ENCODE peak calls at places on chromosomes 11 and 22, in five cellular contexts. Z is heart right ventricle, C is left ventricle myocardium inferior, W is kidney, D is OCI-LY7. S is an unnamed sample. For H3K9me3, the result is how much of the 10 kb centered on the place peaks cover.

GRCh38 chr11:134677338-134677948 is 265.4 kb upstream of the B3GAT1 start:
- DNase-seq in Z (no peak), C (no peak), W (no peak), D (no peak), S (no peak)

GRCh38 chr22:23110190-23110921 is 31.4 kb downstream of the RSPH14 start:
- DNase-seq in Z (no peak), C (no peak), W (no peak), D (peak), S (no peak)

GRCh38 chr11:90635886-90636285 is 413.0 kb upstream of the CHORDC1 start:
- DNase-seq in Z (no peak), C (no peak), W (no peak), D (no peak), S (no peak)

GRCh38 chr11:12573707-12574106 is 100.5 kb upstream of the TEAD1 start:
- DNase-seq in Z (no peak), C (no peak), W (no peak), D (no peak), S (no peak)

GRCh38 chr11:113096661-113097060 is 135.4 kb downstream of the NCAM1 start:
- DNase-seq in Z (no peak), C (no peak), W (no peak), D (no peak), S (no peak)

GRCh38 chr11:117034901-117035300 is 63.3 kb downstream of the SIK3 start:
- DNase-seq in Z (no peak), C (no peak), W (no peak), D (no peak), S (no peak)

GRCh38 chr22:38218661-38219331 is 17.0 kb downstream of the MAFF start:
- DNase-seq in Z (peak), C (peak), W (peak), D (no peak), S (no peak)

GRCh38 chr11:6667733-6668374 is 12.2 kb upstream of the DCHS1 start:
- DNase-seq in Z (peak), C (no peak), W (no peak), D (peak), S (peak)

GRCh38 chr11:61041755-61042518 is 60.4 kb upstream of the CD5 start:
- DNase-seq in Z (peak), C (peak), W (peak), D (peak), S (peak)

GRCh38 chr22:20290045-20290392 is 21.9 kb upstream of the RTN4R start:
- DNase-seq in Z (no peak), C (no peak), W (no peak), D (no peak), S (no peak)

GRCh38 chr11:128663824-128664223 is 30.0 kb upstream of the FLI1 start:
- DNase-seq in Z (no peak), C (no peak), W (no peak), D (no peak), S (no peak)

GRCh38 chr11:134071306-134071705 is 2.4 kb downstream of the JAM3 start:
- DNase-seq in Z (no peak), C (no peak), W (no peak), D (no peak), S (no peak)

GRCh38 chr11:36360318-36360717 is 64.2 kb downstream of the PRR5L start:
- DNase-seq in Z (no peak), C (no peak), W (no peak), D (peak), S (no peak)

GRCh38 chr11:123718075-123718868 is 23.2 kb downstream of the ZNF202 start:
- DNase-seq in Z (no peak), C (no peak), W (no peak), D (no peak), S (no peak)

GRCh38 chr11:68581439-68581838 is 102.9 kb upstream of the GAL start:
- DNase-seq in Z (peak), C (peak), W (no peak), D (no peak), S (no peak)

GRCh38 chr11:103714246-103714645 is 322.2 kb upstream of the DDI1 start:
- DNase-seq in Z (no peak), C (no peak), W (no peak), D (no peak), S (no peak)

GRCh38 chr11:80103149-80103859 is 662.5 kb upstream of the TENM4 start:
- DNase-seq in Z (no peak), C (no peak), W (no peak), D (no peak), S (no peak)

GRCh38 chr22:37259540-37260029 is 15.5 kb upstream of the RAC2 start:
- DNase-seq in Z (no peak), C (no peak), W (no peak), D (peak), S (no peak)

GRCh38 chr11:64752106-64752970 is 7.4 kb downstream of the PYGM start:
- DNase-seq in Z (no peak), C (no peak), W (peak), D (no peak), S (no peak)

GRCh38 chr11:88623536-88623935 is 286.0 kb upstream of the CTSC start:
- DNase-seq in Z (no peak), C (no peak), W (no peak), D (no peak), S (no peak)

GRCh38 chr11:118002010-118002540 is 15.9 kb downstream of the IL10RA start:
- DNase-seq in Z (no peak), C (no peak), W (no peak), D (no peak), S (no peak)

DNA sequence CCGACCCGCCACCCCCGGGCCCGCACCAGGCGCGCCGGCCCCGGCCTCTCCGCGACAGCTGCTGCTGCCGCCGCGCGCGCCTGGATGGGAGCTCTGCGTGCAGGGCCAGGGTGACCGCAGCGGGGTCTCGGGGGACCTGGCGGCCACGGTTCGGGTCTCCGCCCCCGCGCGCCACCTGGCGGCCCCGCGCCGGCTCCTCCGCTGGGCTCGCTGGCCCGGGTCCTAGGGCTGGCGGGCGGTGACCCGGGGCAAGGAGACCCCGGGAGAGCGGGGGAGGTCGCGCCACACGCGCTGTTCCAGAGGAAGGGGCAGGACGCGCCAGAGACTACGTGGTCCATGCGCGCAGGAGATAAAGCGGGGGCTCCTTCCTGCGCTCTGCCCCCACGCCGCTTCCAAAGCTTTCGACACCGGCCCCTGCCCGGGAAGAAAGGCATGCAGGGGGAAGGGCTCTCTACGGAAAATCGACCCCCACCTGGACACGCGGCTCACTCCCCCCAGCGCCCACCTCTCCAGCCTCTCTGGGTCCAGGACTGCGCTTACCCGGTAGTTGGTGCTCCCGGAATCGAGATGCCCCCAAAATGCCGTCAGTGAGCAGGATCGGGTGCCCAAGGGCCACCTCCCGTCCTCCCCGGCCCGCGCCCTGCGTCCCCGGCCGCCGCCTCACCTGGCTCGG is 480 bp downstream of the SHANK2 start:
- DNase-seq in Z (no peak), C (no peak), W (no peak), D (peak), S (no peak)
- TF ChIP-seq CTCF in Z (peak), C (peak), W (peak), D (peak), S (no peak)

GRCh38 chr22:48240935-48241230 is 1478.4 kb downstream of the TBC1D22A start:
- DNase-seq in Z (no peak), C (no peak), W (no peak), D (no peak), S (no peak)
- H3K9me3 ChIP-seq in Z (under half), C (under half), W (under half), D (under half), S (under half)

DNA sequence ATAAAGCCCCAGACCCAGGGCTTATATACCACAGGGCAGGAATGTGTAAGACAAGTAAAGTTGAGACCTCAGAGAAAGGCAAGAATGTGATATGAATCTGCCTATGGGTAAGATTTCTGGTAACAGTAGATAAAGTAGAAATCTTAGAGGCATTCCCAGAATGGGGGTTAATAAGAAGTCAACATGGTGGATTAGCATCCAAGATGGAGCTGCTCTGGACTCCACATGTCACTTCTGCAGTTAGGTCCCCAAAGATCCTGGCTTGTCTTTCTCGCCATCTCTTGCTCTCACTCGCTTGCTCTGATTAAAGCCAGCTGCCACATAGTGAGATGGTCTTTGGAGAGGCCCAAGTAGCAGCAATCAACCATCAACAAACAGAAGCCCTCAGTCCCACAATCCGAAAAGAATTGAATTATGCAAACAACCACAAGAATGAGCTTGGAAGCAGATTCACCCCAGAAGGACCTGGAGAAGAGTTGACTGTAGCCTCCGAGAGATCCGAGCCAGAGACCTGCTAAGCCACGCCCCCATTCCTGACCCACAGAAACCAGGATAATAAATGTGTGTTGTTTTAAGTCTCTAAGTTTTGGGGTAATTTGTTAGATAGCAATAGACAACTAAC is 5.4 kb upstream of the C11orf86 start:
- DNase-seq in Z (no peak), C (no peak), W (no peak), D (no peak), S (no peak)
- H3K27ac ChIP-seq in Z (no peak), C (no peak), W (no peak), D (no peak), S (no peak)

DNA sequence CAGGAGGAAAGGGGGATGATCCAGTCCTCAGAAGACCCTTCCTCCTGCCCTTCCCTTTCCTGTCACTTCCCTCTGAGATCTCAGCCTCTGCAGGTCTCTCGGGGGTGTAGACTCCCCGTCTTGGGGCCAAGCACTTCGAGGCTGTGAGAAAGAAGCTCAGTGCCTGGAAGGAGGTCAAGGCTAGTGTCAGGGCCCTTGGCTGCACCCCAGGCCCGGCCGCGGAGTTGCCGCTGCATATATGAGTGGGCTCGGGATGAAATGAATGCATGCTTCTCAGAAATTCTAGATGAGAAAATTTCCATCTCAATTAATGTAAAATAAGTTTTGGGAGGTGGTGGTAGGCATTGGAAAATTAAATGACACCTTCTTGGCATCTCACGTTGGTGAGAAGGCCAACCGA is 1313.7 kb downstream of the BRD1 start:
- DNase-seq in Z (no peak), C (no peak), W (no peak), D (no peak), S (no peak)
- TF ChIP-seq CTCF in Z (no peak), C (no peak), W (no peak), D (no peak), S (no peak)

DNA sequence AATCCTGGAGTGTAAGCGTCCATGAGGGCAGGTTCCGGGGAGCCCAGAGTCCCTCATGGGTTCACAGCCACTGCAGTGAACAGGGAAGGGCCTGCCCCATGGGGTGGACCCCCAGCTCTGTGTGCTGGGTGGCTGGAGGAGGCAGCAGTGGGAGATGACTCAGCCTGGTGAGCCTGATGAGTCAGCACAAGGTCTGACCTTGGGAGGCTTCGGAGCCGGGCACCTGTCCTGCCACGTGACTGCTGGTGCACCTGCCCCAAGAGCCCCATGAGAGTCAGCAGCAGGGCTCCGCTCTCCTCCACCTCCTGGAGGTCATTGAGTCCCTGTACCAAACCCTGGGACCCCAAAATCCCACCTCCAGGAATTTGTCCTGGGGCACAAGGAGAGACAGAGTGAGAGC is 1221.8 kb downstream of the BRD1 start:
- DNase-seq in Z (no peak), C (no peak), W (no peak), D (no peak), S (no peak)
- H3K9me3 ChIP-seq in Z (under half), C (under half), W (under half), D (under half), S (under half)

GRCh38 chr11:86500500-86501170 is 125.9 kb downstream of the CCDC81 start:
- DNase-seq in Z (no peak), C (no peak), W (no peak), D (no peak), S (no peak)

GRCh38 chr11:86497310-86497709 is 122.6 kb downstream of the CCDC81 start:
- DNase-seq in Z (no peak), C (no peak), W (no peak), D (no peak), S (no peak)

GRCh38 chr11:86499723-86500129 is 125.0 kb downstream of the CCDC81 start:
- DNase-seq in Z (no peak), C (no peak), W (no peak), D (no peak), S (no peak)

GRCh38 chr11:86495341-86495740 is 120.7 kb downstream of the CCDC81 start:
- DNase-seq in Z (no peak), C (no peak), W (no peak), D (no peak), S (no peak)

GRCh38 chr11:86497836-86498235 is 123.1 kb downstream of the CCDC81 start:
- DNase-seq in Z (no peak), C (no peak), W (no peak), D (no peak), S (no peak)
- H3K27ac ChIP-seq in Z (no peak), C (no peak), W (no peak), D (no peak), S (no peak)